ENCODE peak calls at places on chromosomes 4 and X, in four cellular contexts. One of them, this sample, is unnamed.

GRCh38 chrX:51891821-51892551 is 1.4 kb upstream of the MAGED1 start:
- DNase-seq in EL: peak
- DNase-seq in AG08396: no peak
- DNase-seq in stimulated activated CD4-positive, alpha-beta T cell treated with anti-CD3 and anti-CD28 coated beads, Interleukin-1b, Interleukin-23, amount 100 ng/mL, for 24 hours: no peak
- DNase-seq in this sample: peak

GRCh38 chr4:127809173-127809800 is 27.2 kb downstream of the HSPA4L start:
- DNase-seq in AG08396: no peak
- DNase-seq in EL: no peak
- DNase-seq in stimulated activated CD4-positive, alpha-beta T cell treated with anti-CD3 and anti-CD28 coated beads, Interleukin-1b, Interleukin-23, amount 100 ng/mL, for 24 hours: no peak
- DNase-seq in this sample: no peak

GRCh38 chrX:107827852-107828251 is 2.2 kb downstream of the MID2 start:
- DNase-seq in AG08396: no peak
- DNase-seq in stimulated activated CD4-positive, alpha-beta T cell treated with anti-CD3 and anti-CD28 coated beads, Interleukin-1b, Interleukin-23, amount 100 ng/mL, for 24 hours: no peak
- DNase-seq in EL: no peak
- DNase-seq in this sample: peak

GRCh38 chr4:90349632-90350031 is 222.4 kb downstream of the CCSER1 start:
- DNase-seq in AG08396: no peak
- DNase-seq in EL: no peak
- DNase-seq in stimulated activated CD4-positive, alpha-beta T cell treated with anti-CD3 and anti-CD28 coated beads, Interleukin-1b, Interleukin-23, amount 100 ng/mL, for 24 hours: no peak
- DNase-seq in this sample: no peak

GRCh38 chr4:102299708-102300107 is 45.6 kb downstream of the SLC39A8 start:
- DNase-seq in AG08396: peak
- DNase-seq in EL: peak
- DNase-seq in stimulated activated CD4-positive, alpha-beta T cell treated with anti-CD3 and anti-CD28 coated beads, Interleukin-1b, Interleukin-23, amount 100 ng/mL, for 24 hours: no peak
- DNase-seq in this sample: no peak

GRCh38 chr4:40046311-40046980 is 10.2 kb upstream of the N4BP2 start:
- DNase-seq in AG08396: peak
- DNase-seq in EL: peak
- DNase-seq in stimulated activated CD4-positive, alpha-beta T cell treated with anti-CD3 and anti-CD28 coated beads, Interleukin-1b, Interleukin-23, amount 100 ng/mL, for 24 hours: peak
- DNase-seq in this sample: peak

GRCh38 chrX:109936114-109936513 is 66.8 kb upstream of the TMEM164 start:
- DNase-seq in EL: no peak
- DNase-seq in AG08396: no peak
- DNase-seq in stimulated activated CD4-positive, alpha-beta T cell treated with anti-CD3 and anti-CD28 coated beads, Interleukin-1b, Interleukin-23, amount 100 ng/mL, for 24 hours: no peak
- DNase-seq in this sample: no peak

GRCh38 chr4:7752649-7753048 is 187.0 kb downstream of the AFAP1 start:
- DNase-seq in stimulated activated CD4-positive, alpha-beta T cell treated with anti-CD3 and anti-CD28 coated beads, Interleukin-1b, Interleukin-23, amount 100 ng/mL, for 24 hours: no peak
- DNase-seq in AG08396: no peak
- DNase-seq in EL: no peak
- DNase-seq in this sample: no peak

GRCh38 chr4:184688447-184688846 is 38.9 kb downstream of the PRIMPOL start:
- DNase-seq in AG08396: peak
- DNase-seq in stimulated activated CD4-positive, alpha-beta T cell treated with anti-CD3 and anti-CD28 coated beads, Interleukin-1b, Interleukin-23, amount 100 ng/mL, for 24 hours: no peak
- DNase-seq in EL: peak
- DNase-seq in this sample: peak